ENCODE peak calls at places on chromosome 10, in seven cellular contexts. N is activated T-cell treated with anti-CD3 and anti-CD28 coated beads, Interleukin-2, amount 50 U/mL, for 72 hours; Z is activated gamma-delta T cell treated with anti-CD3 and anti-CD28 coated beads, Interleukin-2, amount 50 U/mL, for 16 hours; F is Calu3; L is glomerular endothelial cell; K is bronchial epithelial cell; W is head of caudate nucleus. T is an unnamed sample.

GRCh38 chr10:61404771-61405170 is 48.4 kb downstream of the TMEM26 start:
- DNase-seq in N (no peak), Z (no peak), F (no peak), L (no peak), K (peak; percentile 10), W (no peak), T (no peak)

GRCh38 chr10:44947356-44948152 is 12.0 kb upstream of the RASSF4 start:
- DNase-seq in N (no peak), Z (no peak), F (peak; percentile 25), L (no peak), K (peak; percentile 16), W (no peak), T (no peak)

GRCh38 chr10:114163062-114163861 is 10.7 kb downstream of the CCDC186 start:
- DNase-seq in N (no peak), Z (no peak), F (no peak), L (no peak), K (no peak), W (no peak), T (no peak)

GRCh38 chr10:133458710-133459453 is 5.1 kb downstream of the SCART1 start:
- DNase-seq in N (no peak), Z (no peak), F (no peak), L (no peak), K (no peak), W (no peak), T (no peak)

GRCh38 chr10:77004917-77005564 is 632.6 kb downstream of the KCNMA1 start:
- DNase-seq in N (no peak), Z (no peak), F (peak; percentile 47), L (peak; percentile 14), K (peak; percentile 35), W (no peak), T (peak; percentile 15)

GRCh38 chr10:11245510-11245909 is 227.8 kb downstream of the CELF2 start:
- DNase-seq in N (no peak), Z (no peak), F (no peak), L (no peak), K (no peak), W (no peak), T (no peak)

GRCh38 chr10:104505521-104506041 is 135.5 kb upstream of the SORCS3 start:
- DNase-seq in N (no peak), Z (no peak), F (no peak), L (no peak), K (no peak), W (no peak), T (no peak)

GRCh38 chr10:28503114-28503513 is 29.8 kb upstream of the WAC start:
- DNase-seq in N (no peak), Z (no peak), F (peak; percentile 16), L (no peak), K (peak; percentile 20), W (no peak), T (peak; percentile 34)

GRCh38 chr10:118968482-118968881 is 61.0 kb upstream of the NANOS1 start:
- DNase-seq in N (no peak), Z (no peak), F (no peak), L (no peak), K (no peak), W (no peak), T (no peak)

GRCh38 chr10:55793024-55793423 is 568.0 kb downstream of the ZWINT start:
- DNase-seq in N (no peak), Z (no peak), F (no peak), L (no peak), K (peak; percentile 57), W (no peak), T (no peak)

GRCh38 chr10:29820890-29821398 is 186.2 kb upstream of the SVIL start:
- DNase-seq in N (no peak), Z (no peak), F (no peak), L (no peak), K (no peak), W (no peak), T (no peak)

GRCh38 chr10:83542774-83543291 is 596.5 kb upstream of the GHITM start:
- DNase-seq in N (no peak), Z (no peak), F (no peak), L (no peak), K (peak; percentile 54), W (no peak), T (no peak)

GRCh38 chr10:83078160-83078559 is 1061.1 kb upstream of the GHITM start:
- DNase-seq in N (no peak), Z (no peak), F (no peak), L (no peak), K (peak; percentile 6), W (no peak), T (no peak)

GRCh38 chr10:62047240-62047897 is 145.9 kb downstream of the ARID5B start:
- DNase-seq in N (no peak), Z (no peak), F (no peak), L (no peak), K (no peak), W (no peak), T (no peak)

GRCh38 chr10:30701471-30702173 is 72.1 kb upstream of the LYZL2 start:
- DNase-seq in N (peak; percentile 93), Z (peak; percentile 57), F (peak; percentile 45), L (no peak), K (no peak), W (no peak), T (no peak)

GRCh38 chr10:43890124-43890523 is 241.4 kb upstream of the ZNF32 start:
- DNase-seq in N (no peak), Z (no peak), F (no peak), L (no peak), K (peak; percentile 2), W (no peak), T (no peak)

GRCh38 chr10:44393051-44393630 is 8.2 kb upstream of the CXCL12 start:
- DNase-seq in N (no peak), Z (no peak), F (no peak), L (no peak), K (no peak), W (no peak), T (no peak)